ENCODE peak calls at places on chromosomes 4 and X, in ten cellular contexts. O is fibroblast of gingiva; H is activated T-cell treated with anti-CD3 and anti-CD28 coated beads, Interleukin-2, amount 50 U/mL, for 1 hour; B is endothelial cell of umbilical vein; P is HT1080; N is amygdala; J is NAMALWA; F is activated CD4-positive, alpha-beta T cell treated with anti-CD3 and anti-CD28 coated beads, Interleukin-2, amount 50 U/mL, for 48 hours; X is effector memory CD8-positive, alpha-beta T cell; M is Jurkat, Clone E6-1. Q is an unnamed sample.

GRCh38 chr4:102598759-102599379 is 97.7 kb downstream of the NFKB1 start:
- DNase-seq in F (no peak), H (no peak), O (peak; percentile 18), M (no peak), N (no peak), P (no peak), X (no peak), J (no peak), B (no peak), Q (no peak)

GRCh38 chr4:165700855-165701254 is 172.2 kb upstream of the TLL1 start:
- DNase-seq in J (peak; percentile 33), X (no peak), O (no peak), M (no peak), N (no peak), B (no peak), F (no peak), H (no peak), P (peak; percentile 13), Q (no peak)

GRCh38 chr4:20646287-20646686 is 54.0 kb upstream of the PACRGL start:
- DNase-seq in X (no peak), O (peak; percentile 15), H (no peak), J (no peak), B (no peak), M (no peak), P (no peak), F (no peak), N (no peak), Q (no peak)

GRCh38 chrX:52363247-52363883 is 5.5 kb upstream of the XAGE2 start:
- DNase-seq in M (peak; percentile 24), P (no peak), J (no peak), B (peak; percentile 20), X (no peak), F (no peak), H (no peak), N (no peak), O (no peak), Q (no peak)

GRCh38 chr4:178105223-178105622 is 663.0 kb upstream of the AGA start:
- DNase-seq in M (no peak), X (no peak), O (no peak), F (no peak), P (no peak), H (no peak), J (no peak), B (no peak), N (no peak), Q (no peak)

GRCh38 chrX:136784231-136784630 is 3.5 kb upstream of the ARHGEF6 start:
- DNase-seq in F (no peak), X (no peak), J (peak; percentile 24), B (no peak), H (no peak), M (no peak), P (no peak), N (no peak), O (no peak), Q (no peak)

GRCh38 chr4:74504212-74504611 is 59.3 kb downstream of the AREG start:
- DNase-seq in O (peak; percentile 57), H (no peak), F (no peak), B (peak; percentile 93), P (peak; percentile 50), N (no peak), J (no peak), M (no peak), X (no peak), Q (no peak)

GRCh38 chrX:23003121-23003520 is 3.4 kb downstream of the DDX53 start:
- DNase-seq in B (peak; percentile 1), H (no peak), P (peak; percentile 24), J (no peak), M (no peak), F (no peak), X (no peak), O (no peak), N (no peak), Q (no peak)

GRCh38 chr4:109729155-109729562 is 711 bp downstream of the PLA2G12A start:
- DNase-seq in M (no peak), B (peak; percentile 43), N (no peak), H (no peak), J (peak; percentile 59), O (no peak), F (no peak), P (no peak), X (no peak), Q (peak; percentile 28)